ENCODE peak calls at places on chromosomes 16 and 17, in six cellular contexts. Z is mesenchymal stem cell, W is IMR-90, B is H1, J is neuronal stem cell, X is trophoblast cell. K is an unnamed sample.

GRCh38 chr17:63480192-63480784 is 3.4 kb downstream of the ACE start:
- DNase-seq in B (no peak), Z (no peak), W (no peak), X (no peak), J (no peak), K (no peak)

GRCh38 chr16:25260416-25260815 is 2.8 kb upstream of the ZKSCAN2 start:
- DNase-seq in J (no peak), X (peak; percentile 79), B (no peak), W (peak; percentile 34), Z (peak; percentile 12), K (no peak)

GRCh38 chr17:20267459-20267842 is 199.9 kb downstream of the LGALS9B start:
- DNase-seq in X (no peak), Z (no peak), J (no peak), B (no peak), W (no peak), K (no peak)

GRCh38 chr16:3214904-3215600 is 19.9 kb downstream of the ZNF200 start:
- DNase-seq in W (no peak), Z (no peak), J (no peak), X (no peak), B (no peak), K (no peak)

GRCh38 chr16:11405331-11406176 is 60.3 kb downstream of the RMI2 start:
- DNase-seq in W (peak; percentile 8), Z (peak; percentile 26), B (peak; percentile 44), J (no peak), X (peak; percentile 68), K (peak; percentile 75)

GRCh38 chr16:25151996-25152395 is 40.5 kb downstream of the LCMT1 start:
- DNase-seq in X (peak; percentile 89), Z (peak; percentile 22), J (no peak), W (peak; percentile 58), B (no peak), K (no peak)

GRCh38 chr16:10039220-10040096 is 142.8 kb downstream of the GRIN2A start:
- DNase-seq in J (peak; percentile 67), W (no peak), X (peak; percentile 2), B (no peak), Z (peak; percentile 16), K (peak; percentile 74)

GRCh38 chr16:84768061-84768797 is 51.6 kb upstream of the CRISPLD2 start:
- DNase-seq in J (no peak), W (no peak), B (no peak), Z (no peak), X (no peak), K (no peak)

GRCh38 chr16:1316033-1316405 is 6.6 kb downstream of the UBE2I start:
- DNase-seq in X (no peak), W (no peak), Z (no peak), B (no peak), J (no peak), K (no peak)

GRCh38 chr16:67039260-67040020 is 10.5 kb downstream of the CBFB start:
- DNase-seq in J (no peak), B (no peak), W (peak; percentile 72), X (no peak), Z (peak; percentile 43), K (no peak)

GRCh38 chr17:83152745-83153611 is 73.6 kb downstream of the METRNL start:
- DNase-seq in B (no peak), W (no peak), J (no peak), X (peak; percentile 12), Z (no peak), K (peak; percentile 29)

GRCh38 chr16:88377961-88378360 is 4.8 kb upstream of the ZNF469 start:
- DNase-seq in X (no peak), J (no peak), W (no peak), B (no peak), Z (no peak), K (no peak)

GRCh38 chr17:55237268-55237667 is 27.5 kb upstream of the HLF start:
- DNase-seq in B (no peak), J (no peak), X (no peak), W (no peak), Z (no peak), K (no peak)

GRCh38 chr17:63557416-63557815 is 7.1 kb downstream of the DCAF7 start:
- DNase-seq in J (no peak), Z (no peak), X (no peak), B (no peak), W (no peak), K (no peak)

GRCh38 chr16:56898847-56899246 is 33.1 kb upstream of the HERPUD1 start:
- DNase-seq in Z (no peak), J (no peak), B (no peak), X (no peak), W (no peak), K (no peak)

GRCh38 chr17:39080416-39081179 is 70.8 kb downstream of the PLXDC1 start:
- DNase-seq in J (no peak), Z (no peak), W (peak; percentile 52), B (no peak), X (no peak), K (no peak)

GRCh38 chr16:66030036-66030435 is 336.5 kb upstream of the CDH5 start:
- DNase-seq in Z (peak; percentile 68), X (no peak), J (no peak), W (peak; percentile 85), B (no peak), K (no peak)

GRCh38 chr17:35086931-35087573 is 23.5 kb upstream of the RFFL start:
- DNase-seq in Z (no peak), B (no peak), J (no peak), W (no peak), X (no peak), K (no peak)

GRCh38 chr16:50326835-50327465 is 41.8 kb downstream of the BRD7 start:
- DNase-seq in B (no peak), X (peak; percentile 97), Z (peak; percentile 44), J (peak; percentile 8), W (peak; percentile 36), K (peak; percentile 33)

GRCh38 chr17:7281953-7282751 is 634 bp downstream of the SLC2A4 start:
- DNase-seq in X (no peak), B (no peak), W (no peak), Z (no peak), J (no peak), K (peak; percentile 64)

GRCh38 chr17:29102741-29103181 is 59.8 kb downstream of the PIPOX start:
- DNase-seq in X (peak; percentile 99), W (no peak), B (no peak), J (no peak), Z (no peak), K (no peak)

GRCh38 chr16:77585852-77586251 is 136.5 kb upstream of the NUDT7 start:
- DNase-seq in J (no peak), B (no peak), W (peak; percentile 19), X (no peak), Z (peak; percentile 21), K (no peak)

GRCh38 chr16:52283581-52284375 is 263.2 kb downstream of the TOX3 start:
- DNase-seq in J (no peak), X (peak; percentile 58), W (no peak), B (no peak), Z (no peak), K (no peak)

GRCh38 chr16:73083271-73083670 is 35.3 kb upstream of the ZFHX3 start:
- DNase-seq in X (no peak), W (no peak), Z (peak; percentile 34), B (no peak), J (no peak), K (no peak)

DNA sequence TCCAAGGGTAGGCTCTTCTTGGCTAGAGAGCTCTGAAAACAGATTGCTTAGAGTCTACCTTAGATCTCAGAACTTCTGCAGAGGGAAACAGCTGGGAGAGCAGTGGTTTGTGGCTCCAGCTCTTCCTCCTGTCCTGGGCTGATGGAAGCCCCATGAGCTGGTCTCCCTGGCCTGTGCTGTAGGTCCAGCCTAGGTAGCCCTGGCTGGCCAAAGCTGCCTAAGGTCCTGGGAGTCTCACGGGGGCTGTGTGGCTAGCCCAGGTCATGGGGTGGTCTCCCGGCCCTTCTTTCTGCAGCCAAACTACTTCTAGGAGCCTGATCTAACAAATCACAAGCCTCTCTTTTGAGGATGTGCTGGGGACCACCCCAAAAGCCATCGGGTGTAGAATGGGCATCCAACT is 75.7 kb downstream of the MPRIP start:
- DNase-seq in X (no peak), J (no peak), Z (no peak), W (no peak), B (no peak), K (no peak)
- H3K79me1 ChIP-seq in X (no peaks in the 10 kb centered on the region), J (peaks cover 9% of the 10 kb centered on the region), Z (peaks cover 28% of the 10 kb centered on the region), W (peaks cover 94% of the 10 kb centered on the region), B (peaks cover 28% of the 10 kb centered on the region), K (no peaks in the 10 kb centered on the region)

GRCh38 chr17:36989173-36989572 is 40.4 kb downstream of the AATF start:
- DNase-seq in Z (no peak), W (no peak), X (no peak), J (no peak), B (no peak), K (no peak)

GRCh38 chr17:36993227-36993626 is 44.5 kb downstream of the AATF start:
- DNase-seq in X (no peak), B (no peak), J (no peak), W (no peak), Z (no peak), K (no peak)

GRCh38 chr17:36999475-36999874 is 50.7 kb downstream of the AATF start:
- DNase-seq in J (no peak), Z (no peak), B (no peak), X (no peak), W (no peak), K (no peak)

GRCh38 chr17:36992701-36993100 is 43.9 kb downstream of the AATF start:
- DNase-seq in J (no peak), B (no peak), X (no peak), Z (no peak), W (no peak), K (no peak)

GRCh38 chr17:36994438-36994837 is 45.7 kb downstream of the AATF start:
- DNase-seq in B (no peak), Z (peak; percentile 62), W (peak; percentile 56), J (no peak), X (peak; percentile 65), K (no peak)
- H2BK5ac ChIP-seq in B (no peak overlapping the region), Z (no peak overlapping the region), W (no peak overlapping the region), J (no peak overlapping the region), X (no peak overlapping the region), K (no peak overlapping the region)

DNA sequence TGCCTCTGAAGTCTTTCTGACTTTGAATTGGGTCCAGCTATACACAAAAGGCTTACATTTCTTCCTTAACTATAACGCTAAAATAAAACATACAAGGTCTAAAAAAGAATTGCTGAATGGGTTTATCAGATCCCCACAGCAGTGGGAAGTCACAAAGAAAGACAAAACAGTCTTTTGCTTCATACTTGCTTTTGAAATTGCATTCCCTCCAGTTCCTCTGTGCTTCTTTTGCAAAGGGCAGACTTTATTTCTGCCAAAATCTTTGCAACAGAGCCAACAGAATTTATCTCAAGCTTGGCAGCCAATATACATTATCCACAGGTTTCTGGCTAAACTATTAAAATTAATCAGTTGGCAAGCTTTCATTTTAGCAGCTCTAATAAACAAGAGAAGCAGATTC is 378.9 kb upstream of the CA10 start:
- DNase-seq in W (no peak), J (no peak), Z (no peak), X (no peak), B (no peak), K (no peak)
- H3K9me3 ChIP-seq in W (peaks cover 8% of the 10 kb centered on the region), J (no peaks in the 10 kb centered on the region), Z (no peaks in the 10 kb centered on the region), X (no peaks in the 10 kb centered on the region), B (no peaks in the 10 kb centered on the region), K (no peaks in the 10 kb centered on the region)

GRCh38 chr17:74757931-74758845 is 9.8 kb downstream of the NHERF1 start:
- DNase-seq in X (no peak), Z (no peak), W (no peak), J (no peak), B (no peak), K (no peak)
- H3K79me1 ChIP-seq in X (peaks cover 18% of the 10 kb centered on the region), Z (peaks cover 45% of the 10 kb centered on the region), W (peaks cover 10% of the 10 kb centered on the region), J (peaks cover 23% of the 10 kb centered on the region), B (peaks cover 27% of the 10 kb centered on the region), K (peaks cover 9% of the 10 kb centered on the region)

GRCh38 chr17:43737722-43738121 is 20.9 kb downstream of the SOST start:
- DNase-seq in W (no peak), J (no peak), B (no peak), Z (no peak), X (no peak), K (no peak)
- H2BK5ac ChIP-seq in W (no peak overlapping the region), J (no peak overlapping the region), B (no peak overlapping the region), Z (no peak overlapping the region), X (no peak overlapping the region), K (no peak overlapping the region)

GRCh38 chr17:77665833-77666232 is 292.7 kb upstream of the TNRC6C start:
- DNase-seq in X (no peak), J (no peak), B (no peak), Z (no peak), W (no peak), K (no peak)
- H3K9me3 ChIP-seq in X (peaks cover 7% of the 10 kb centered on the region), J (peaks cover 5% of the 10 kb centered on the region), B (peaks cover 7% of the 10 kb centered on the region), Z (peaks cover 34% of the 10 kb centered on the region), W (peaks cover 3% of the 10 kb centered on the region), K (no peaks in the 10 kb centered on the region)